ENCODE peak calls at places on chromosomes 12 and 14, in seven cellular contexts. One of them, this sample, is unnamed.

GRCh38 chr14:65137648-65138317 is 35.5 kb upstream of the MAX start:
- DNase-seq in activated CD4-positive, alpha-beta T cell treated with anti-CD3 and anti-CD28 coated beads for 48 hours: no peak
- DNase-seq in naive thymus-derived CD8-positive, alpha-beta T cell: no peak
- DNase-seq in pons: no peak
- DNase-seq in T-cell: no peak
- DNase-seq in substantia nigra: no peak
- DNase-seq in GM03348: peak
- DNase-seq in this sample: no peak

GRCh38 chr14:23358553-23359166 is 6.0 kb upstream of the SLC22A17 start:
- DNase-seq in activated CD4-positive, alpha-beta T cell treated with anti-CD3 and anti-CD28 coated beads for 48 hours: no peak
- DNase-seq in naive thymus-derived CD8-positive, alpha-beta T cell: no peak
- DNase-seq in pons: no peak
- DNase-seq in T-cell: no peak
- DNase-seq in substantia nigra: no peak
- DNase-seq in GM03348: no peak
- DNase-seq in this sample: no peak

GRCh38 chr14:31122098-31122611 is 85.4 kb downstream of the HECTD1 start:
- DNase-seq in activated CD4-positive, alpha-beta T cell treated with anti-CD3 and anti-CD28 coated beads for 48 hours: peak
- DNase-seq in naive thymus-derived CD8-positive, alpha-beta T cell: no peak
- DNase-seq in pons: no peak
- DNase-seq in T-cell: no peak
- DNase-seq in substantia nigra: no peak
- DNase-seq in GM03348: no peak
- DNase-seq in this sample: no peak

GRCh38 chr12:14164266-14164665 is 182.9 kb upstream of the GRIN2B start:
- DNase-seq in activated CD4-positive, alpha-beta T cell treated with anti-CD3 and anti-CD28 coated beads for 48 hours: no peak
- DNase-seq in naive thymus-derived CD8-positive, alpha-beta T cell: no peak
- DNase-seq in pons: no peak
- DNase-seq in T-cell: no peak
- DNase-seq in substantia nigra: no peak
- DNase-seq in GM03348: no peak
- DNase-seq in this sample: no peak

GRCh38 chr12:114687802-114688201 is 3.8 kb upstream of the TBX3 start:
- DNase-seq in activated CD4-positive, alpha-beta T cell treated with anti-CD3 and anti-CD28 coated beads for 48 hours: no peak
- DNase-seq in naive thymus-derived CD8-positive, alpha-beta T cell: no peak
- DNase-seq in pons: no peak
- DNase-seq in T-cell: no peak
- DNase-seq in substantia nigra: no peak
- DNase-seq in GM03348: no peak
- DNase-seq in this sample: no peak

GRCh38 chr14:91373591-91374245 is 43.9 kb downstream of the CCDC88C start:
- DNase-seq in activated CD4-positive, alpha-beta T cell treated with anti-CD3 and anti-CD28 coated beads for 48 hours: peak
- DNase-seq in naive thymus-derived CD8-positive, alpha-beta T cell: peak
- DNase-seq in pons: no peak
- DNase-seq in T-cell: peak
- DNase-seq in substantia nigra: no peak
- DNase-seq in GM03348: no peak
- DNase-seq in this sample: no peak

GRCh38 chr12:57909611-57910010 is 31.8 kb upstream of the ATP23 start:
- DNase-seq in activated CD4-positive, alpha-beta T cell treated with anti-CD3 and anti-CD28 coated beads for 48 hours: no peak
- DNase-seq in naive thymus-derived CD8-positive, alpha-beta T cell: no peak
- DNase-seq in pons: no peak
- DNase-seq in T-cell: no peak
- DNase-seq in substantia nigra: no peak
- DNase-seq in GM03348: no peak
- DNase-seq in this sample: no peak

GRCh38 chr12:121992059-121992879 is 29.4 kb upstream of the BCL7A start:
- DNase-seq in activated CD4-positive, alpha-beta T cell treated with anti-CD3 and anti-CD28 coated beads for 48 hours: peak
- DNase-seq in naive thymus-derived CD8-positive, alpha-beta T cell: peak
- DNase-seq in pons: peak
- DNase-seq in T-cell: peak
- DNase-seq in substantia nigra: no peak
- DNase-seq in GM03348: peak
- DNase-seq in this sample: no peak

GRCh38 chr14:28088125-28088524 is 678.5 kb upstream of the FOXG1 start:
- DNase-seq in activated CD4-positive, alpha-beta T cell treated with anti-CD3 and anti-CD28 coated beads for 48 hours: no peak
- DNase-seq in naive thymus-derived CD8-positive, alpha-beta T cell: no peak
- DNase-seq in pons: no peak
- DNase-seq in T-cell: no peak
- DNase-seq in substantia nigra: no peak
- DNase-seq in GM03348: no peak
- DNase-seq in this sample: no peak

GRCh38 chr14:57362356-57362755 is 28.0 kb upstream of the NAA30 start:
- DNase-seq in activated CD4-positive, alpha-beta T cell treated with anti-CD3 and anti-CD28 coated beads for 48 hours: no peak
- DNase-seq in naive thymus-derived CD8-positive, alpha-beta T cell: no peak
- DNase-seq in pons: no peak
- DNase-seq in T-cell: no peak
- DNase-seq in substantia nigra: no peak
- DNase-seq in GM03348: no peak
- DNase-seq in this sample: peak

GRCh38 chr12:128856035-128856790 is 2.9 kb downstream of the GLT1D1 start:
- DNase-seq in activated CD4-positive, alpha-beta T cell treated with anti-CD3 and anti-CD28 coated beads for 48 hours: no peak
- DNase-seq in naive thymus-derived CD8-positive, alpha-beta T cell: no peak
- DNase-seq in pons: no peak
- DNase-seq in T-cell: no peak
- DNase-seq in substantia nigra: no peak
- DNase-seq in GM03348: no peak
- DNase-seq in this sample: no peak